ENCODE peak calls at places on chromosome X, in nine cellular contexts. M is NCI-H524, B is Calu3, S is fibroblast of pulmonary artery, D is psoas muscle, O is NCI-H1694, G is non-pigmented ciliary epithelial cell, F is NCI-H345, Z is SJSA1. X is an unnamed sample.

GRCh38 chrX:39721570-39722279 is 376.0 kb downstream of the BCOR start:
- DNase-seq in M (no peak), B (no peak), S (peak), D (no peak), O (no peak), G (no peak), F (no peak), Z (no peak), X (no peak)

GRCh38 chrX:36019164-36019563 is 99.6 kb downstream of the CFAP47 start:
- DNase-seq in M (no peak), B (no peak), S (no peak), D (no peak), O (no peak), G (no peak), F (no peak), Z (no peak), X (no peak)

GRCh38 chrX:107673933-107674479 is 45.7 kb downstream of the PRPS1 start:
- DNase-seq in M (no peak), B (peak), S (peak), D (peak), O (peak), G (no peak), F (no peak), Z (peak), X (no peak)

GRCh38 chrX:78571849-78572248 is 87.3 kb downstream of the RTL3 start:
- DNase-seq in M (no peak), B (no peak), S (no peak), D (no peak), O (no peak), G (no peak), F (no peak), Z (no peak), X (no peak)

GRCh38 chrX:40816906-40817305 is 81.6 kb upstream of the MED14 start:
- DNase-seq in M (no peak), B (no peak), S (no peak), D (no peak), O (no peak), G (no peak), F (no peak), Z (no peak), X (no peak)

GRCh38 chrX:32532282-32532681 is 679.1 kb downstream of the DMD start:
- DNase-seq in M (no peak), B (no peak), S (peak), D (no peak), O (no peak), G (no peak), F (no peak), Z (no peak), X (no peak)

GRCh38 chrX:2262679-2263055 is 238.1 kb downstream of the DHRSX start:
- DNase-seq in M (no peak), B (no peak), S (no peak), D (no peak), O (no peak), G (no peak), F (no peak), Z (no peak), X (no peak)

GRCh38 chrX:112651766-112652165 is 28.0 kb downstream of the LHFPL1 start:
- DNase-seq in M (no peak), B (no peak), S (peak), D (no peak), O (no peak), G (no peak), F (no peak), Z (no peak), X (no peak)

GRCh38 chrX:71058116-71058515 is 10.0 kb downstream of the SNX12 start:
- DNase-seq in M (no peak), B (no peak), S (no peak), D (no peak), O (no peak), G (no peak), F (no peak), Z (no peak), X (no peak)

GRCh38 chrX:68504237-68504636 is 5.4 kb downstream of the YIPF6 start:
- DNase-seq in M (no peak), B (no peak), S (peak), D (no peak), O (no peak), G (peak), F (no peak), Z (peak), X (peak)

GRCh38 chrX:21711848-21712197 is 46.1 kb downstream of the SMPX start:
- DNase-seq in M (no peak), B (no peak), S (no peak), D (no peak), O (no peak), G (no peak), F (no peak), Z (no peak), X (no peak)

GRCh38 chrX:97389761-97390192 is 506.1 kb downstream of the RPA4 start:
- DNase-seq in M (no peak), B (peak), S (peak), D (no peak), O (no peak), G (peak), F (no peak), Z (peak), X (peak)

GRCh38 chrX:118459494-118459893 is 36.1 kb upstream of the DOCK11 start:
- DNase-seq in M (peak), B (peak), S (peak), D (no peak), O (peak), G (no peak), F (peak), Z (peak), X (no peak)

GRCh38 chrX:118976599-118977340 is 2.4 kb downstream of the LONRF3 start:
- DNase-seq in M (peak), B (peak), S (no peak), D (peak), O (no peak), G (no peak), F (peak), Z (peak), X (no peak)

GRCh38 chrX:72245461-72246089 is 6.7 kb upstream of the ERCC6L start:
- DNase-seq in M (peak), B (peak), S (peak), D (peak), O (peak), G (no peak), F (peak), Z (peak), X (no peak)

GRCh38 chrX:11117751-11118150 is 6.6 kb downstream of the HCCS start:
- DNase-seq in M (no peak), B (no peak), S (no peak), D (no peak), O (no peak), G (no peak), F (no peak), Z (no peak), X (no peak)

GRCh38 chrX:44767308-44767707 is 76.5 kb upstream of the DUSP21 start:
- DNase-seq in M (no peak), B (no peak), S (no peak), D (no peak), O (no peak), G (no peak), F (no peak), Z (no peak), X (no peak)

GRCh38 chrX:22629105-22629725 is 356.5 kb downstream of the CBLL2 start:
- DNase-seq in M (no peak), B (no peak), S (peak), D (no peak), O (no peak), G (peak), F (no peak), Z (no peak), X (no peak)

GRCh38 chrX:130770615-130771014 is 132.4 kb downstream of the ENOX2 start:
- DNase-seq in M (no peak), B (no peak), S (peak), D (no peak), O (no peak), G (peak), F (no peak), Z (peak), X (peak)

GRCh38 chrX:386768-387575 is at the start of gene PPP2R3B:
- DNase-seq in M (no peak), B (peak), S (peak), D (peak), O (no peak), G (peak), F (no peak), Z (peak), X (peak)

GRCh38 chrX:134761788-134762187 is 103.5 kb upstream of the PLAC1 start:
- DNase-seq in M (peak), B (peak), S (no peak), D (no peak), O (peak), G (no peak), F (peak), Z (peak), X (no peak)

GRCh38 chrX:17703201-17703600 is 34.1 kb upstream of the SCML1 start:
- DNase-seq in M (no peak), B (no peak), S (no peak), D (no peak), O (no peak), G (no peak), F (no peak), Z (peak), X (no peak)

GRCh38 chrX:117835034-117835433 is 281.6 kb downstream of the KLHL13 start:
- DNase-seq in M (no peak), B (no peak), S (no peak), D (no peak), O (no peak), G (no peak), F (no peak), Z (no peak), X (no peak)

GRCh38 chrX:109783712-109784109 is 50.7 kb upstream of the ACSL4 start:
- DNase-seq in M (no peak), B (no peak), S (peak), D (no peak), O (no peak), G (no peak), F (no peak), Z (no peak), X (no peak)

GRCh38 chrX:29662759-29663503 is 552.4 kb upstream of the MAGEB2 start:
- DNase-seq in M (no peak), B (peak), S (peak), D (no peak), O (no peak), G (peak), F (no peak), Z (peak), X (peak)

GRCh38 chrX:155086202-155086840 is 15.0 kb downstream of the BRCC3 start:
- DNase-seq in M (no peak), B (peak), S (peak), D (no peak), O (no peak), G (no peak), F (peak), Z (no peak), X (no peak)

GRCh38 chrX:35351795-35352483 is 409.3 kb downstream of the FAM47B start:
- DNase-seq in M (no peak), B (no peak), S (no peak), D (no peak), O (no peak), G (no peak), F (no peak), Z (no peak), X (no peak)

GRCh38 chrX:127596882-127597281 is 455.3 kb downstream of the ACTRT1 start:
- DNase-seq in M (no peak), B (no peak), S (no peak), D (no peak), O (no peak), G (no peak), F (no peak), Z (no peak), X (no peak)

GRCh38 chrX:112913807-112914206 is 73.2 kb upstream of the AMOT start:
- DNase-seq in M (no peak), B (no peak), S (no peak), D (no peak), O (no peak), G (no peak), F (no peak), Z (no peak), X (no peak)

GRCh38 chrX:118495958-118496762 is 545 bp downstream of the DOCK11 start:
- DNase-seq in M (peak), B (peak), S (no peak), D (peak), O (peak), G (no peak), F (peak), Z (peak), X (no peak)

GRCh38 chrX:24017674-24018073 is 9.3 kb downstream of the KLHL15 start:
- DNase-seq in M (no peak), B (no peak), S (no peak), D (no peak), O (no peak), G (no peak), F (no peak), Z (no peak), X (no peak)